ENCODE peak calls at places on chromosomes 2 and 18, in eight cellular contexts. E is CD8-positive, alpha-beta memory T cell; G is anterior cingulate cortex; P is ACHN; Y is HuH-7.5; K is AG09319; Q is activated T-cell treated with anti-CD3 and anti-CD28 coated beads, Interleukin-2, amount 50 U/mL, for 72 hours; C is activated effector memory CD4-positive, alpha-beta T cell treated with Interleukin-2 at 50 U/mL for 16 hours. I is an unnamed sample.

GRCh38 chr2:98468621-98469236 is 24.1 kb downstream of the INPP4A start:
- DNase-seq in E (no peak), G (no peak), P (no peak), Y (no peak), K (no peak), Q (peak), C (no peak), I (peak)

GRCh38 chr2:52884971-52885370 is 882.6 kb upstream of the CHAC2 start:
- DNase-seq in E (no peak), G (no peak), P (no peak), Y (no peak), K (no peak), Q (no peak), C (no peak), I (no peak)

GRCh38 chr2:178306351-178307073 is 112.2 kb downstream of the OSBPL6 start:
- DNase-seq in E (peak), G (no peak), P (peak), Y (no peak), K (no peak), Q (peak), C (no peak), I (peak)

GRCh38 chr18:78977627-78978271 is 1.9 kb upstream of the SALL3 start:
- DNase-seq in E (no peak), G (no peak), P (no peak), Y (no peak), K (no peak), Q (no peak), C (no peak), I (no peak)

GRCh38 chr18:72187956-72188355 is 356.2 kb downstream of the CBLN2 start:
- DNase-seq in E (no peak), G (no peak), P (no peak), Y (no peak), K (no peak), Q (no peak), C (no peak), I (no peak)

GRCh38 chr2:71417300-71418202 is 35.8 kb upstream of the DYSF start:
- DNase-seq in E (no peak), G (no peak), P (peak), Y (no peak), K (no peak), Q (no peak), C (no peak), I (no peak)

GRCh38 chr2:206920310-206920709 is 19.0 kb upstream of the CPO start:
- DNase-seq in E (no peak), G (no peak), P (no peak), Y (no peak), K (no peak), Q (no peak), C (no peak), I (no peak)

GRCh38 chr18:39571511-39571910 is 2005.9 kb upstream of the CELF4 start:
- DNase-seq in E (no peak), G (no peak), P (peak), Y (no peak), K (no peak), Q (no peak), C (no peak), I (peak)

GRCh38 chr2:157922341-157922740 is 46.2 kb upstream of the ACVR1 start:
- DNase-seq in E (no peak), G (no peak), P (no peak), Y (no peak), K (no peak), Q (no peak), C (no peak), I (no peak)

GRCh38 chr2:239285071-239285931 is 115.5 kb downstream of the HDAC4 start:
- DNase-seq in E (peak), G (no peak), P (no peak), Y (no peak), K (no peak), Q (peak), C (no peak), I (peak)

GRCh38 chr2:235433860-235434259 is 60.0 kb upstream of the AGAP1 start:
- DNase-seq in E (no peak), G (no peak), P (peak), Y (no peak), K (no peak), Q (no peak), C (no peak), I (no peak)

I was measured in activated naive CD8-positive, alpha-beta T cell treated with anti-CD3 and anti-CD28 coated beads for 36 hours.